ENCODE peak calls at places on chromosomes 4 and X, in seven cellular contexts. One of them, this sample, is unnamed.

GRCh38 chr4:71184195-71184781 is 154.5 kb upstream of the SLC4A4 start:
- DNase-seq in psoas muscle: no peak
- DNase-seq in astrocyte of the spinal cord: peak
- DNase-seq in colonic mucosa: peak
- DNase-seq in heart left ventricle: no peak
- DNase-seq in pancreas: no peak
- DNase-seq in fibroblast of lung: peak
- DNase-seq in this sample: no peak

GRCh38 chrX:112866175-112866574 is 25.5 kb upstream of the AMOT start:
- DNase-seq in psoas muscle: no peak
- DNase-seq in astrocyte of the spinal cord: no peak
- DNase-seq in colonic mucosa: no peak
- DNase-seq in heart left ventricle: no peak
- DNase-seq in pancreas: no peak
- DNase-seq in fibroblast of lung: peak
- DNase-seq in this sample: no peak

GRCh38 chr4:71634364-71634763 is 149.5 kb downstream of the GC start:
- DNase-seq in psoas muscle: no peak
- DNase-seq in astrocyte of the spinal cord: no peak
- DNase-seq in colonic mucosa: no peak
- DNase-seq in heart left ventricle: no peak
- DNase-seq in pancreas: no peak
- DNase-seq in fibroblast of lung: no peak
- DNase-seq in this sample: no peak

GRCh38 chrX:56812515-56813105 is 83.6 kb downstream of the NBDY start:
- DNase-seq in psoas muscle: no peak
- DNase-seq in astrocyte of the spinal cord: no peak
- DNase-seq in colonic mucosa: no peak
- DNase-seq in heart left ventricle: no peak
- DNase-seq in pancreas: no peak
- DNase-seq in fibroblast of lung: no peak
- DNase-seq in this sample: no peak

GRCh38 chr4:10212901-10213300 is 96.3 kb upstream of the WDR1 start:
- DNase-seq in psoas muscle: no peak
- DNase-seq in astrocyte of the spinal cord: no peak
- DNase-seq in colonic mucosa: no peak
- DNase-seq in heart left ventricle: no peak
- DNase-seq in pancreas: no peak
- DNase-seq in fibroblast of lung: no peak
- DNase-seq in this sample: no peak

GRCh38 chr4:89221175-89221867 is 86.3 kb downstream of the GPRIN3 start:
- DNase-seq in psoas muscle: no peak
- DNase-seq in astrocyte of the spinal cord: no peak
- DNase-seq in colonic mucosa: no peak
- DNase-seq in heart left ventricle: no peak
- DNase-seq in pancreas: no peak
- DNase-seq in fibroblast of lung: no peak
- DNase-seq in this sample: no peak

GRCh38 chrX:134457708-134458107 is 2.3 kb upstream of the HPRT1 start:
- DNase-seq in psoas muscle: no peak
- DNase-seq in astrocyte of the spinal cord: no peak
- DNase-seq in colonic mucosa: no peak
- DNase-seq in heart left ventricle: no peak
- DNase-seq in pancreas: no peak
- DNase-seq in fibroblast of lung: no peak
- DNase-seq in this sample: no peak

GRCh38 chr4:109559625-109559982 is 442 bp upstream of the MCUB start:
- DNase-seq in psoas muscle: peak
- DNase-seq in astrocyte of the spinal cord: no peak
- DNase-seq in colonic mucosa: peak
- DNase-seq in heart left ventricle: no peak
- DNase-seq in pancreas: no peak
- DNase-seq in fibroblast of lung: no peak
- DNase-seq in this sample: no peak

GRCh38 chr4:4693258-4693657 is 151.4 kb upstream of the STX18 start:
- DNase-seq in psoas muscle: no peak
- DNase-seq in astrocyte of the spinal cord: no peak
- DNase-seq in colonic mucosa: no peak
- DNase-seq in heart left ventricle: no peak
- DNase-seq in pancreas: no peak
- DNase-seq in fibroblast of lung: peak
- DNase-seq in this sample: no peak

GRCh38 chrX:124506031-124506430 is 159.7 kb downstream of the SH2D1A start:
- DNase-seq in psoas muscle: no peak
- DNase-seq in astrocyte of the spinal cord: no peak
- DNase-seq in colonic mucosa: no peak
- DNase-seq in heart left ventricle: no peak
- DNase-seq in pancreas: no peak
- DNase-seq in fibroblast of lung: no peak
- DNase-seq in this sample: no peak

GRCh38 chr4:56575820-56576429 is 70.3 kb downstream of the ARL9 start:
- DNase-seq in psoas muscle: no peak
- DNase-seq in astrocyte of the spinal cord: peak
- DNase-seq in colonic mucosa: no peak
- DNase-seq in heart left ventricle: no peak
- DNase-seq in pancreas: no peak
- DNase-seq in fibroblast of lung: peak
- DNase-seq in this sample: peak

GRCh38 chr4:73860884-73861283 is 7.8 kb downstream of the PF4V1 start:
- DNase-seq in psoas muscle: no peak
- DNase-seq in astrocyte of the spinal cord: no peak
- DNase-seq in colonic mucosa: no peak
- DNase-seq in heart left ventricle: no peak
- DNase-seq in pancreas: no peak
- DNase-seq in fibroblast of lung: no peak
- DNase-seq in this sample: no peak

GRCh38 chr4:114287079-114287696 is 307.7 kb upstream of the ARSJ start:
- DNase-seq in psoas muscle: no peak
- DNase-seq in astrocyte of the spinal cord: no peak
- DNase-seq in colonic mucosa: peak
- DNase-seq in heart left ventricle: no peak
- DNase-seq in pancreas: peak
- DNase-seq in fibroblast of lung: no peak
- DNase-seq in this sample: no peak

GRCh38 chr4:52659722-52660261 is 691 bp upstream of the USP46 start:
- DNase-seq in psoas muscle: peak
- DNase-seq in astrocyte of the spinal cord: peak
- DNase-seq in colonic mucosa: peak
- DNase-seq in heart left ventricle: peak
- DNase-seq in pancreas: peak
- DNase-seq in fibroblast of lung: peak
- DNase-seq in this sample: no peak

GRCh38 chr4:99784836-99785235 is 31.8 kb upstream of the DAPP1 start:
- DNase-seq in psoas muscle: no peak
- DNase-seq in astrocyte of the spinal cord: no peak
- DNase-seq in colonic mucosa: no peak
- DNase-seq in heart left ventricle: no peak
- DNase-seq in pancreas: no peak
- DNase-seq in fibroblast of lung: no peak
- DNase-seq in this sample: no peak

GRCh38 chr4:90825849-90826248 is 698.7 kb downstream of the CCSER1 start:
- DNase-seq in psoas muscle: no peak
- DNase-seq in astrocyte of the spinal cord: no peak
- DNase-seq in colonic mucosa: peak
- DNase-seq in heart left ventricle: no peak
- DNase-seq in pancreas: no peak
- DNase-seq in fibroblast of lung: no peak
- DNase-seq in this sample: no peak

GRCh38 chr4:5033266-5033945 is 14.1 kb upstream of the CYTL1 start:
- DNase-seq in psoas muscle: peak
- DNase-seq in astrocyte of the spinal cord: peak
- DNase-seq in colonic mucosa: no peak
- DNase-seq in heart left ventricle: no peak
- DNase-seq in pancreas: no peak
- DNase-seq in fibroblast of lung: peak
- DNase-seq in this sample: no peak

GRCh38 chrX:9340619-9341304 is 124.1 kb upstream of the TBL1X start:
- DNase-seq in psoas muscle: peak
- DNase-seq in astrocyte of the spinal cord: no peak
- DNase-seq in colonic mucosa: peak
- DNase-seq in heart left ventricle: no peak
- DNase-seq in pancreas: no peak
- DNase-seq in fibroblast of lung: peak
- DNase-seq in this sample: no peak

GRCh38 chr4:156346959-156347385 is 393.3 kb upstream of the CTSO start:
- DNase-seq in psoas muscle: no peak
- DNase-seq in astrocyte of the spinal cord: peak
- DNase-seq in colonic mucosa: no peak
- DNase-seq in heart left ventricle: no peak
- DNase-seq in pancreas: no peak
- DNase-seq in fibroblast of lung: no peak
- DNase-seq in this sample: peak

GRCh38 chrX:103378990-103379389 is 2.7 kb downstream of the BEX3 start:
- DNase-seq in psoas muscle: no peak
- DNase-seq in astrocyte of the spinal cord: no peak
- DNase-seq in colonic mucosa: no peak
- DNase-seq in heart left ventricle: no peak
- DNase-seq in pancreas: no peak
- DNase-seq in fibroblast of lung: no peak
- DNase-seq in this sample: no peak

GRCh38 chrX:103373581-103373980 is 2.8 kb upstream of the BEX3 start:
- DNase-seq in psoas muscle: no peak
- DNase-seq in astrocyte of the spinal cord: no peak
- DNase-seq in colonic mucosa: no peak
- DNase-seq in heart left ventricle: no peak
- DNase-seq in pancreas: no peak
- DNase-seq in fibroblast of lung: peak
- DNase-seq in this sample: no peak

GRCh38 chrX:103376118-103376978 is at the start of gene BEX3:
- DNase-seq in psoas muscle: peak
- DNase-seq in astrocyte of the spinal cord: peak
- DNase-seq in colonic mucosa: peak
- DNase-seq in heart left ventricle: peak
- DNase-seq in pancreas: peak
- DNase-seq in fibroblast of lung: peak
- DNase-seq in this sample: no peak

GRCh38 chrX:103372886-103373285 is 3.5 kb upstream of the BEX3 start:
- DNase-seq in psoas muscle: no peak
- DNase-seq in astrocyte of the spinal cord: no peak
- DNase-seq in colonic mucosa: no peak
- DNase-seq in heart left ventricle: no peak
- DNase-seq in pancreas: no peak
- DNase-seq in fibroblast of lung: no peak
- DNase-seq in this sample: no peak

GRCh38 chrX:103376979-103377324 is 614 bp downstream of the BEX3 start:
- DNase-seq in psoas muscle: peak
- DNase-seq in astrocyte of the spinal cord: no peak
- DNase-seq in colonic mucosa: peak
- DNase-seq in heart left ventricle: peak
- DNase-seq in pancreas: no peak
- DNase-seq in fibroblast of lung: peak
- DNase-seq in this sample: no peak
- H3K4me3 ChIP-seq in psoas muscle: peak
- H3K4me3 ChIP-seq in astrocyte of the spinal cord: peak
- H3K4me3 ChIP-seq in colonic mucosa: peak
- H3K4me3 ChIP-seq in heart left ventricle: peak
- H3K4me3 ChIP-seq in pancreas: peak
- H3K4me3 ChIP-seq in fibroblast of lung: peak
- H3K4me3 ChIP-seq in this sample: peak

DNA sequence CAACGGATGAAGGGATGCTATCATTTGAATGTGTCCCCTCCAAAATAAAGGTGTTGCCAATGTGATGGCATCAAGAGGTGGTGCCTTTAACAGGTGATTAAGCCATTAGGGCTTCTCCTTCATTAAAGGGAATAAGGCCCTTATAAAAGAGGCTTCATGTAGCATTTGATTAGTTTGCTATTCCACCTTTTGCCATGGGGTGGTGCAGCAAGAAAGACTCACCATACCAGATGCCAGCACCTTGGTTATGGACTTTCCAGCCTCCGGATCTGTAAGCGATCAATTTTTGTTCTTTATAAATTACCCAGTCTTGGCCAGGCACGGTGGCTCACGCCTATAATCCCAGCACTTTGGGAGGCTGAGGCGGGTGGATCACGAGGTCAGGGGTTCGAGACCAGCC is 7.9 kb upstream of the SLC25A43 start:
- DNase-seq in psoas muscle: no peak
- DNase-seq in astrocyte of the spinal cord: peak
- DNase-seq in colonic mucosa: peak
- DNase-seq in heart left ventricle: no peak
- DNase-seq in pancreas: no peak
- DNase-seq in fibroblast of lung: peak
- DNase-seq in this sample: no peak
- TF ChIP-seq CTCF in psoas muscle: no peak
- TF ChIP-seq CTCF in astrocyte of the spinal cord: peak
- TF ChIP-seq CTCF in colonic mucosa: peak
- TF ChIP-seq CTCF in heart left ventricle: no peak
- TF ChIP-seq CTCF in pancreas: no peak
- TF ChIP-seq CTCF in fibroblast of lung: peak
- TF ChIP-seq CTCF in this sample: peak

GRCh38 chr4:152523731-152524130 is 12.2 kb downstream of the FBXW7 start:
- DNase-seq in psoas muscle: no peak
- DNase-seq in astrocyte of the spinal cord: no peak
- DNase-seq in colonic mucosa: no peak
- DNase-seq in heart left ventricle: no peak
- DNase-seq in pancreas: no peak
- DNase-seq in fibroblast of lung: no peak
- DNase-seq in this sample: no peak

GRCh38 chr4:152524429-152524828 is 11.5 kb downstream of the FBXW7 start:
- DNase-seq in psoas muscle: no peak
- DNase-seq in astrocyte of the spinal cord: no peak
- DNase-seq in colonic mucosa: no peak
- DNase-seq in heart left ventricle: no peak
- DNase-seq in pancreas: no peak
- DNase-seq in fibroblast of lung: no peak
- DNase-seq in this sample: no peak

GRCh38 chr4:152522754-152523153 is 13.1 kb downstream of the FBXW7 start:
- DNase-seq in psoas muscle: no peak
- DNase-seq in astrocyte of the spinal cord: no peak
- DNase-seq in colonic mucosa: no peak
- DNase-seq in heart left ventricle: no peak
- DNase-seq in pancreas: no peak
- DNase-seq in fibroblast of lung: no peak
- DNase-seq in this sample: no peak

GRCh38 chr4:152528060-152528459 is 7.8 kb downstream of the FBXW7 start:
- DNase-seq in psoas muscle: no peak
- DNase-seq in astrocyte of the spinal cord: no peak
- DNase-seq in colonic mucosa: no peak
- DNase-seq in heart left ventricle: no peak
- DNase-seq in pancreas: no peak
- DNase-seq in fibroblast of lung: no peak
- DNase-seq in this sample: no peak

DNA sequence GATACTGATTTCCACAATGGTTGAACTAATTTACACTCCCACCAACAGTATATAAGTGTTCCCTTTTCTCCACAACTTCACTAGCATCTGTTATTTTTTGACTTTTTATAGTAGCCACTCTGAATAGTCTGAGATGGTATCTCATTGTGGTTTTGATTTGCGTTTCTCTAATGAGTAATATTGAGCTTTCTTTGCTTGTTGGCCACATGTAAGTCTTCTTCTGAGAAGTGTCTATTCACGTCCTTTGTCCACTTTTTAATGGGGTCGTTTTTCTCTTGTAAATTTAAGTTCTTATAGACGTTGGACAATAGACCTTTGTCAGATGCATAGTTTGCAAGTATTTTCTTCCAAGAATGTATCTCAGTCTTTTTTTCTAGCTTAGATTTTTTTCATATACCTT is 10.0 kb downstream of the FBXW7 start:
- DNase-seq in psoas muscle: no peak
- DNase-seq in astrocyte of the spinal cord: no peak
- DNase-seq in colonic mucosa: no peak
- DNase-seq in heart left ventricle: no peak
- DNase-seq in pancreas: no peak
- DNase-seq in fibroblast of lung: peak
- DNase-seq in this sample: no peak
- H3K4me3 ChIP-seq in psoas muscle: no peak
- H3K4me3 ChIP-seq in astrocyte of the spinal cord: no peak
- H3K4me3 ChIP-seq in colonic mucosa: no peak
- H3K4me3 ChIP-seq in heart left ventricle: no peak
- H3K4me3 ChIP-seq in pancreas: no peak
- H3K4me3 ChIP-seq in fibroblast of lung: no peak
- H3K4me3 ChIP-seq in this sample: no peak

GRCh38 chr4:107094332-107094731 is 58.2 kb upstream of the DKK2 start:
- DNase-seq in psoas muscle: no peak
- DNase-seq in astrocyte of the spinal cord: peak
- DNase-seq in colonic mucosa: no peak
- DNase-seq in heart left ventricle: no peak
- DNase-seq in pancreas: no peak
- DNase-seq in fibroblast of lung: peak
- DNase-seq in this sample: peak
- TF ChIP-seq CTCF in psoas muscle: peak
- TF ChIP-seq CTCF in astrocyte of the spinal cord: peak
- TF ChIP-seq CTCF in colonic mucosa: no peak
- TF ChIP-seq CTCF in heart left ventricle: no peak
- TF ChIP-seq CTCF in pancreas: no peak
- TF ChIP-seq CTCF in fibroblast of lung: peak
- TF ChIP-seq CTCF in this sample: peak

This sample was measured in epithelial cell of proximal tubule.